ENCODE peak calls at places on chromosomes 2 and 18, in ten cellular contexts. One of them, this sample, is unnamed.

GRCh38 chr18:79600596-79600995 is 79.0 kb upstream of the CTDP1 start:
- DNase-seq in gastrocnemius medialis: no peak
- DNase-seq in testis: no peak
- DNase-seq in IMR-90: no peak
- DNase-seq in tibial nerve: no peak
- DNase-seq in stomach: no peak
- DNase-seq in A549: no peak
- DNase-seq in esophagus squamous epithelium: no peak
- DNase-seq in ovary: no peak
- DNase-seq in HCT116: no peak
- DNase-seq in this sample: no peak

GRCh38 chr18:13374468-13375301 is 156.1 kb downstream of the LDLRAD4 start:
- DNase-seq in gastrocnemius medialis: no peak
- DNase-seq in testis: no peak
- DNase-seq in IMR-90: no peak
- DNase-seq in tibial nerve: no peak
- DNase-seq in stomach: no peak
- DNase-seq in A549: no peak
- DNase-seq in esophagus squamous epithelium: no peak
- DNase-seq in ovary: no peak
- DNase-seq in HCT116: no peak
- DNase-seq in this sample: peak

GRCh38 chr2:54512663-54513363 is 56.7 kb downstream of the SPTBN1 start:
- DNase-seq in gastrocnemius medialis: peak
- DNase-seq in testis: no peak
- DNase-seq in IMR-90: no peak
- DNase-seq in tibial nerve: no peak
- DNase-seq in stomach: no peak
- DNase-seq in A549: no peak
- DNase-seq in esophagus squamous epithelium: no peak
- DNase-seq in ovary: no peak
- DNase-seq in HCT116: no peak
- DNase-seq in this sample: no peak

GRCh38 chr2:236008006-236008405 is 160.2 kb downstream of the GBX2 start:
- DNase-seq in gastrocnemius medialis: no peak
- DNase-seq in testis: no peak
- DNase-seq in IMR-90: no peak
- DNase-seq in tibial nerve: no peak
- DNase-seq in stomach: no peak
- DNase-seq in A549: no peak
- DNase-seq in esophagus squamous epithelium: no peak
- DNase-seq in ovary: no peak
- DNase-seq in HCT116: no peak
- DNase-seq in this sample: no peak

GRCh38 chr2:120251863-120252206 is 817 bp upstream of the RALB start:
- DNase-seq in gastrocnemius medialis: no peak
- DNase-seq in testis: no peak
- DNase-seq in IMR-90: no peak
- DNase-seq in tibial nerve: no peak
- DNase-seq in stomach: no peak
- DNase-seq in A549: no peak
- DNase-seq in esophagus squamous epithelium: no peak
- DNase-seq in ovary: no peak
- DNase-seq in HCT116: no peak
- DNase-seq in this sample: no peak

GRCh38 chr2:19426144-19426543 is 67.7 kb upstream of the OSR1 start:
- DNase-seq in gastrocnemius medialis: no peak
- DNase-seq in testis: no peak
- DNase-seq in IMR-90: no peak
- DNase-seq in tibial nerve: no peak
- DNase-seq in stomach: no peak
- DNase-seq in A549: no peak
- DNase-seq in esophagus squamous epithelium: no peak
- DNase-seq in ovary: no peak
- DNase-seq in HCT116: no peak
- DNase-seq in this sample: no peak

GRCh38 chr18:68666316-68666715 is 48.6 kb downstream of the TMX3 start:
- DNase-seq in gastrocnemius medialis: no peak
- DNase-seq in testis: peak
- DNase-seq in IMR-90: no peak
- DNase-seq in tibial nerve: no peak
- DNase-seq in stomach: no peak
- DNase-seq in A549: no peak
- DNase-seq in esophagus squamous epithelium: no peak
- DNase-seq in ovary: no peak
- DNase-seq in HCT116: no peak
- DNase-seq in this sample: no peak

GRCh38 chr18:23910032-23910431 is 104.5 kb upstream of the TTC39C start:
- DNase-seq in gastrocnemius medialis: no peak
- DNase-seq in testis: no peak
- DNase-seq in IMR-90: no peak
- DNase-seq in tibial nerve: no peak
- DNase-seq in stomach: no peak
- DNase-seq in A549: no peak
- DNase-seq in esophagus squamous epithelium: no peak
- DNase-seq in ovary: no peak
- DNase-seq in HCT116: no peak
- DNase-seq in this sample: no peak

GRCh38 chr2:190340369-190340768 is 3.0 kb upstream of the INPP1 start:
- DNase-seq in gastrocnemius medialis: no peak
- DNase-seq in testis: no peak
- DNase-seq in IMR-90: no peak
- DNase-seq in tibial nerve: no peak
- DNase-seq in stomach: no peak
- DNase-seq in A549: peak
- DNase-seq in esophagus squamous epithelium: no peak
- DNase-seq in ovary: no peak
- DNase-seq in HCT116: peak
- DNase-seq in this sample: no peak

GRCh38 chr2:222864296-222864695 is 3.5 kb downstream of the ACSL3 start:
- DNase-seq in gastrocnemius medialis: no peak
- DNase-seq in testis: no peak
- DNase-seq in IMR-90: peak
- DNase-seq in tibial nerve: no peak
- DNase-seq in stomach: no peak
- DNase-seq in A549: peak
- DNase-seq in esophagus squamous epithelium: no peak
- DNase-seq in ovary: peak
- DNase-seq in HCT116: no peak
- DNase-seq in this sample: peak

GRCh38 chr18:37391698-37392548 is 173.7 kb downstream of the CELF4 start:
- DNase-seq in gastrocnemius medialis: no peak
- DNase-seq in testis: no peak
- DNase-seq in IMR-90: no peak
- DNase-seq in tibial nerve: no peak
- DNase-seq in stomach: no peak
- DNase-seq in A549: no peak
- DNase-seq in esophagus squamous epithelium: no peak
- DNase-seq in ovary: no peak
- DNase-seq in HCT116: no peak
- DNase-seq in this sample: no peak

GRCh38 chr2:225512873-225513580 is 113.5 kb downstream of the NYAP2 start:
- DNase-seq in gastrocnemius medialis: no peak
- DNase-seq in testis: no peak
- DNase-seq in IMR-90: peak
- DNase-seq in tibial nerve: no peak
- DNase-seq in stomach: no peak
- DNase-seq in A549: peak
- DNase-seq in esophagus squamous epithelium: no peak
- DNase-seq in ovary: no peak
- DNase-seq in HCT116: no peak
- DNase-seq in this sample: no peak

GRCh38 chr2:43724728-43725526 is 48.7 kb upstream of the C1GALT1C1L start:
- DNase-seq in gastrocnemius medialis: no peak
- DNase-seq in testis: peak
- DNase-seq in IMR-90: no peak
- DNase-seq in tibial nerve: no peak
- DNase-seq in stomach: no peak
- DNase-seq in A549: no peak
- DNase-seq in esophagus squamous epithelium: no peak
- DNase-seq in ovary: peak
- DNase-seq in HCT116: no peak
- DNase-seq in this sample: no peak

GRCh38 chr2:134118279-134119116 is 135.4 kb upstream of the MGAT5 start:
- DNase-seq in gastrocnemius medialis: peak
- DNase-seq in testis: peak
- DNase-seq in IMR-90: peak
- DNase-seq in tibial nerve: peak
- DNase-seq in stomach: peak
- DNase-seq in A549: peak
- DNase-seq in esophagus squamous epithelium: peak
- DNase-seq in ovary: peak
- DNase-seq in HCT116: peak
- DNase-seq in this sample: peak

GRCh38 chr2:142562900-142563299 is 314.6 kb upstream of the KYNU start:
- DNase-seq in gastrocnemius medialis: no peak
- DNase-seq in testis: no peak
- DNase-seq in IMR-90: no peak
- DNase-seq in tibial nerve: no peak
- DNase-seq in stomach: no peak
- DNase-seq in A549: no peak
- DNase-seq in esophagus squamous epithelium: no peak
- DNase-seq in ovary: no peak
- DNase-seq in HCT116: no peak
- DNase-seq in this sample: no peak

GRCh38 chr18:3177902-3178687 is 41.7 kb downstream of the MYOM1 start:
- DNase-seq in gastrocnemius medialis: peak
- DNase-seq in testis: peak
- DNase-seq in IMR-90: peak
- DNase-seq in tibial nerve: peak
- DNase-seq in stomach: peak
- DNase-seq in A549: no peak
- DNase-seq in esophagus squamous epithelium: peak
- DNase-seq in ovary: no peak
- DNase-seq in HCT116: no peak
- DNase-seq in this sample: no peak

GRCh38 chr2:127176371-127177311 is 43.5 kb downstream of the CYP27C1 start:
- DNase-seq in gastrocnemius medialis: no peak
- DNase-seq in testis: no peak
- DNase-seq in IMR-90: peak
- DNase-seq in tibial nerve: no peak
- DNase-seq in stomach: peak
- DNase-seq in A549: no peak
- DNase-seq in esophagus squamous epithelium: no peak
- DNase-seq in ovary: no peak
- DNase-seq in HCT116: no peak
- DNase-seq in this sample: no peak

GRCh38 chr2:29363111-29363510 is 247.9 kb downstream of the CLIP4 start:
- DNase-seq in gastrocnemius medialis: no peak
- DNase-seq in testis: no peak
- DNase-seq in IMR-90: no peak
- DNase-seq in tibial nerve: no peak
- DNase-seq in stomach: no peak
- DNase-seq in A549: no peak
- DNase-seq in esophagus squamous epithelium: no peak
- DNase-seq in ovary: no peak
- DNase-seq in HCT116: no peak
- DNase-seq in this sample: no peak

GRCh38 chr2:29360016-29360784 is 245.0 kb downstream of the CLIP4 start:
- DNase-seq in gastrocnemius medialis: no peak
- DNase-seq in testis: no peak
- DNase-seq in IMR-90: no peak
- DNase-seq in tibial nerve: no peak
- DNase-seq in stomach: no peak
- DNase-seq in A549: no peak
- DNase-seq in esophagus squamous epithelium: no peak
- DNase-seq in ovary: no peak
- DNase-seq in HCT116: no peak
- DNase-seq in this sample: no peak

GRCh38 chr2:29361255-29361654 is 246.0 kb downstream of the CLIP4 start:
- DNase-seq in gastrocnemius medialis: no peak
- DNase-seq in testis: no peak
- DNase-seq in IMR-90: peak
- DNase-seq in tibial nerve: no peak
- DNase-seq in stomach: no peak
- DNase-seq in A549: no peak
- DNase-seq in esophagus squamous epithelium: no peak
- DNase-seq in ovary: no peak
- DNase-seq in HCT116: no peak
- DNase-seq in this sample: no peak
- TF ChIP-seq POLR2A in gastrocnemius medialis: no peak
- TF ChIP-seq POLR2A in testis: no peak
- TF ChIP-seq POLR2A in IMR-90: no peak
- TF ChIP-seq POLR2A in tibial nerve: no peak
- TF ChIP-seq POLR2A in stomach: no peak
- TF ChIP-seq POLR2A in A549: no peak
- TF ChIP-seq POLR2A in esophagus squamous epithelium: no peak
- TF ChIP-seq POLR2A in ovary: no peak
- TF ChIP-seq POLR2A in HCT116: no peak
- TF ChIP-seq POLR2A in this sample: no peak

GRCh38 chr2:3199660-3200345 is 177.8 kb downstream of the EIPR1 start:
- DNase-seq in gastrocnemius medialis: no peak
- DNase-seq in testis: no peak
- DNase-seq in IMR-90: no peak
- DNase-seq in tibial nerve: no peak
- DNase-seq in stomach: no peak
- DNase-seq in A549: no peak
- DNase-seq in esophagus squamous epithelium: no peak
- DNase-seq in ovary: no peak
- DNase-seq in HCT116: no peak
- DNase-seq in this sample: no peak
- TF ChIP-seq POLR2A in gastrocnemius medialis: no peak
- TF ChIP-seq POLR2A in testis: no peak
- TF ChIP-seq POLR2A in IMR-90: no peak
- TF ChIP-seq POLR2A in tibial nerve: no peak
- TF ChIP-seq POLR2A in stomach: no peak
- TF ChIP-seq POLR2A in A549: no peak
- TF ChIP-seq POLR2A in esophagus squamous epithelium: no peak
- TF ChIP-seq POLR2A in ovary: no peak
- TF ChIP-seq POLR2A in HCT116: no peak
- TF ChIP-seq POLR2A in this sample: no peak

GRCh38 chr18:50559750-50560680 is at the start of gene MAPK4:
- DNase-seq in gastrocnemius medialis: peak
- DNase-seq in testis: peak
- DNase-seq in IMR-90: no peak
- DNase-seq in tibial nerve: no peak
- DNase-seq in stomach: peak
- DNase-seq in A549: no peak
- DNase-seq in esophagus squamous epithelium: no peak
- DNase-seq in ovary: peak
- DNase-seq in HCT116: no peak
- DNase-seq in this sample: no peak
- TF ChIP-seq POLR2A in gastrocnemius medialis: peak
- TF ChIP-seq POLR2A in testis: no peak
- TF ChIP-seq POLR2A in IMR-90: no peak
- TF ChIP-seq POLR2A in tibial nerve: no peak
- TF ChIP-seq POLR2A in stomach: no peak
- TF ChIP-seq POLR2A in A549: no peak
- TF ChIP-seq POLR2A in esophagus squamous epithelium: no peak
- TF ChIP-seq POLR2A in ovary: no peak
- TF ChIP-seq POLR2A in HCT116: no peak
- TF ChIP-seq POLR2A in this sample: no peak

DNA sequence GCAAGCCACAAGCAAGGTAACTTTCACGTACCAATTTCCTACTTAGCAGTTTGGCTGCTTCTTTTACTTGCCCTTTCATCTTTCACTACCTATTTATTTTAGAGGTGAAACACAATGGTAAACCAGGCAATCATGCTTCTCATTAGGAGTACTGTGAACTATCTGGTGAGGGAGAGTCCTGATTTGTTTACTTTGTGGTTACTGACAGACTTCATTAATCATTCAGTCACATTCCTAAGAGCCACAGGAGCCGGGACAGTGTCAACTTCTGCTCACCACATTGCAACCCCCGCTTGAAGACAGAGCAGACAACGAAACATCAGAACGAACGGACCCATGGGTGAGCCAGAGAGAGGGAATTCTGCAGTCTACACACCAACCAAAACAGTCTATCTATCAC is 28.8 kb downstream of the TUBB6 start:
- DNase-seq in gastrocnemius medialis: no peak
- DNase-seq in testis: no peak
- DNase-seq in IMR-90: peak
- DNase-seq in tibial nerve: no peak
- DNase-seq in stomach: no peak
- DNase-seq in A549: no peak
- DNase-seq in esophagus squamous epithelium: no peak
- DNase-seq in ovary: no peak
- DNase-seq in HCT116: no peak
- DNase-seq in this sample: no peak
- TF ChIP-seq POLR2A in gastrocnemius medialis: no peak
- TF ChIP-seq POLR2A in testis: no peak
- TF ChIP-seq POLR2A in IMR-90: no peak
- TF ChIP-seq POLR2A in tibial nerve: no peak
- TF ChIP-seq POLR2A in stomach: no peak
- TF ChIP-seq POLR2A in A549: no peak
- TF ChIP-seq POLR2A in esophagus squamous epithelium: no peak
- TF ChIP-seq POLR2A in ovary: no peak
- TF ChIP-seq POLR2A in HCT116: no peak
- TF ChIP-seq POLR2A in this sample: no peak